ENCODE peak calls at places on chromosomes 7 and 10, in eight cellular contexts. A is nucleus accumbens, B is neural progenitor cell, O is NCI-H1048, Z is stromal cell of bone marrow, U is fibroblast of villous mesenchyme, Q is left ventricle myocardium inferior, N is NB4. X is an unnamed sample.
A peak's percentile ranks its signal among the peaks of the same experiment; 100 is the strongest.

GRCh38 chr7:44290250-44290616 is 35.2 kb downstream of the CAMK2B start:
- DNase-seq in A (no peak), B (no peak), O (no peak), Z (no peak), U (no peak), Q (peak; percentile 11), N (no peak), X (no peak)

GRCh38 chr10:30973737-30974136 is 57.9 kb downstream of the ZNF438 start:
- DNase-seq in A (no peak), B (no peak), O (no peak), Z (no peak), U (no peak), Q (no peak), N (no peak), X (no peak)

GRCh38 chr7:28225581-28225980 is 45.0 kb upstream of the JAZF1 start:
- DNase-seq in A (no peak), B (no peak), O (no peak), Z (no peak), U (no peak), Q (no peak), N (no peak), X (no peak)

GRCh38 chr10:24382979-24383663 is 174.2 kb downstream of the KIAA1217 start:
- DNase-seq in A (no peak), B (no peak), O (peak; percentile 37), Z (no peak), U (no peak), Q (no peak), N (no peak), X (no peak)

GRCh38 chr10:11337516-11337915 is 273.9 kb downstream of the USP6NL start:
- DNase-seq in A (peak; percentile 34), B (peak; percentile 17), O (no peak), Z (no peak), U (no peak), Q (no peak), N (no peak), X (no peak)

GRCh38 chr7:142866361-142867096 is 11.7 kb downstream of the EPHB6 start:
- DNase-seq in A (no peak), B (peak; percentile 64), O (no peak), Z (no peak), U (peak; percentile 30), Q (no peak), N (no peak), X (peak; percentile 13)

GRCh38 chr10:8721641-8722040 is 667.2 kb downstream of the GATA3 start:
- DNase-seq in A (no peak), B (no peak), O (no peak), Z (no peak), U (no peak), Q (no peak), N (no peak), X (no peak)

GRCh38 chr7:66118603-66119002 is 4.0 kb downstream of the CRCP start:
- DNase-seq in A (no peak), B (no peak), O (no peak), Z (no peak), U (no peak), Q (no peak), N (no peak), X (no peak)

GRCh38 chr7:159028456-159029401 is 115.9 kb downstream of the VIPR2 start:
- DNase-seq in A (no peak), B (no peak), O (no peak), Z (no peak), U (no peak), Q (no peak), N (no peak), X (no peak)

GRCh38 chr7:155124706-155125105 is 54.6 kb downstream of the HTR5A start:
- DNase-seq in A (no peak), B (no peak), O (no peak), Z (no peak), U (no peak), Q (no peak), N (no peak), X (no peak)

GRCh38 chr10:73917566-73918305 is 6.8 kb downstream of the PLAU start:
- DNase-seq in A (no peak), B (no peak), O (no peak), Z (no peak), U (no peak), Q (no peak), N (peak; percentile 32), X (no peak)

GRCh38 chr7:2018786-2019692 is 213.7 kb downstream of the MAD1L1 start:
- DNase-seq in A (peak; percentile 13), B (no peak), O (no peak), Z (peak; percentile 63), U (peak; percentile 76), Q (peak; percentile 40), N (peak; percentile 98), X (peak; percentile 90)

X was measured in AML-193.